ENCODE peak calls at places on chromosomes 13 and 19, in five cellular contexts. M, O, Z, A and Q are unnamed samples.

GRCh38 chr13:31267126-31267784 is 67.5 kb downstream of the B3GLCT start:
- DNase-seq in M (no peak), O (no peak), Z (no peak), A (no peak), Q (no peak)

GRCh38 chr13:50596103-50596502 is 247.4 kb downstream of the DLEU7 start:
- DNase-seq in M (no peak), O (no peak), Z (no peak), A (no peak), Q (no peak)

GRCh38 chr19:16587031-16588023 is 15.1 kb upstream of the SLC35E1 start:
- DNase-seq in M (peak), O (no peak), Z (no peak), A (no peak), Q (no peak)

GRCh38 chr19:966481-967088 is 17.6 kb upstream of the WDR18 start:
- DNase-seq in M (no peak), O (no peak), Z (no peak), A (no peak), Q (no peak)

GRCh38 chr19:18660051-18660910 is 23.2 kb upstream of the CRTC1 start:
- DNase-seq in M (no peak), O (no peak), Z (no peak), A (no peak), Q (no peak)

GRCh38 chr13:32647926-32648325 is 61.7 kb downstream of the PDS5B start:
- DNase-seq in M (no peak), O (no peak), Z (no peak), A (no peak), Q (no peak)

GRCh38 chr19:49149652-49150105 is 5.5 kb downstream of the HRC start:
- DNase-seq in M (no peak), O (no peak), Z (peak), A (no peak), Q (no peak)

GRCh38 chr13:33286143-33286542 is 588 bp upstream of the STARD13 start:
- DNase-seq in M (no peak), O (no peak), Z (no peak), A (no peak), Q (no peak)

GRCh38 chr19:3683405-3683865 is 16.8 kb downstream of the PIP5K1C start:
- DNase-seq in M (peak), O (no peak), Z (no peak), A (no peak), Q (no peak)

GRCh38 chr13:50353651-50354415 is 338.6 kb downstream of the KCNRG start:
- DNase-seq in M (no peak), O (no peak), Z (no peak), A (no peak), Q (no peak)

GRCh38 chr19:40519352-40520322 is 52.8 kb downstream of the SPTBN4 start:
- DNase-seq in M (no peak), O (no peak), Z (no peak), A (no peak), Q (no peak)

GRCh38 chr19:48646912-48647216 is 877 bp upstream of the CA11 start:
- DNase-seq in M (no peak), O (no peak), Z (no peak), A (no peak), Q (no peak)

GRCh38 chr13:43389573-43389972 is 366.2 kb downstream of the DNAJC15 start:
- DNase-seq in M (no peak), O (no peak), Z (no peak), A (no peak), Q (no peak)

GRCh38 chr13:29165840-29166239 is 345.7 kb downstream of the MTUS2 start:
- DNase-seq in M (peak), O (no peak), Z (no peak), A (no peak), Q (no peak)

GRCh38 chr13:64078480-64078936 is 2662.9 kb upstream of the PCDH20 start:
- DNase-seq in M (no peak), O (no peak), Z (no peak), A (no peak), Q (no peak)

GRCh38 chr19:751501-752341 is 809 bp downstream of the MISP start:
- DNase-seq in M (no peak), O (no peak), Z (no peak), A (no peak), Q (no peak)

GRCh38 chr13:92804346-92804745 is 422.3 kb upstream of the GPC6 start:
- DNase-seq in M (no peak), O (no peak), Z (no peak), A (no peak), Q (no peak)

GRCh38 chr19:48962849-48963165 is 2.3 kb upstream of the FTL start:
- DNase-seq in M (peak), O (no peak), Z (no peak), A (no peak), Q (no peak)

GRCh38 chr19:16661480-16662034 is 618 bp downstream of the TMEM38A start:
- DNase-seq in M (peak), O (no peak), Z (no peak), A (no peak), Q (no peak)

GRCh38 chr13:111204438-111205177 is 89.5 kb downstream of the ARHGEF7 start:
- DNase-seq in M (no peak), O (no peak), Z (no peak), A (no peak), Q (no peak)

GRCh38 chr13:113837554-113838355 is 26.1 kb downstream of the GAS6 start:
- DNase-seq in M (peak), O (no peak), Z (peak), A (no peak), Q (peak)

GRCh38 chr13:30021611-30022010 is 171.2 kb upstream of the UBL3 start:
- DNase-seq in M (no peak), O (no peak), Z (no peak), A (no peak), Q (no peak)

GRCh38 chr19:50315773-50316448 is 13.3 kb downstream of the KCNC3 start:
- DNase-seq in M (peak), O (no peak), Z (peak), A (no peak), Q (no peak)

GRCh38 chr19:46366620-46367277 is 19.9 kb downstream of the PPP5C start:
- DNase-seq in M (no peak), O (no peak), Z (no peak), A (no peak), Q (no peak)

GRCh38 chr19:51025401-51025800 is 1.0 kb downstream of the KLK11 start:
- DNase-seq in M (no peak), O (no peak), Z (peak), A (no peak), Q (no peak)

GRCh38 chr13:24916464-24916863 is 152.5 kb downstream of the RNF17 start:
- DNase-seq in M (no peak), O (no peak), Z (no peak), A (no peak), Q (peak)

GRCh38 chr13:104773775-104774174 is 1707.6 kb upstream of the SLC10A2 start:
- DNase-seq in M (peak), O (no peak), Z (peak), A (peak), Q (peak)